ENCODE peak calls at places on chromosomes 1 and 21, in ten cellular contexts. One of them, this sample, is unnamed.

GRCh38 chr1:151729157-151729965 is 8.0 kb downstream of the RIIAD1 start:
- DNase-seq in HFF-Myc: no peak
- DNase-seq in stomach: no peak
- DNase-seq in IMR-90: no peak
- DNase-seq in CD4-positive, alpha-beta memory T cell: no peak
- DNase-seq in neuronal stem cell: no peak
- DNase-seq in fibroblast of lung: no peak
- DNase-seq in pancreas: no peak
- DNase-seq in naive thymus-derived CD4-positive, alpha-beta T cell: no peak
- DNase-seq in GM12865: no peak
- DNase-seq in this sample: no peak

GRCh38 chr21:38662224-38662568 is 143.5 kb upstream of the ETS2 start:
- DNase-seq in HFF-Myc: no peak
- DNase-seq in stomach: no peak
- DNase-seq in IMR-90: no peak
- DNase-seq in CD4-positive, alpha-beta memory T cell: no peak
- DNase-seq in neuronal stem cell: no peak
- DNase-seq in fibroblast of lung: no peak
- DNase-seq in pancreas: no peak
- DNase-seq in naive thymus-derived CD4-positive, alpha-beta T cell: no peak
- DNase-seq in GM12865: no peak
- DNase-seq in this sample: no peak

GRCh38 chr1:181100015-181100905 is 11.8 kb downstream of the IER5 start:
- DNase-seq in HFF-Myc: no peak
- DNase-seq in stomach: no peak
- DNase-seq in IMR-90: no peak
- DNase-seq in CD4-positive, alpha-beta memory T cell: no peak
- DNase-seq in neuronal stem cell: no peak
- DNase-seq in fibroblast of lung: no peak
- DNase-seq in pancreas: no peak
- DNase-seq in naive thymus-derived CD4-positive, alpha-beta T cell: no peak
- DNase-seq in GM12865: no peak
- DNase-seq in this sample: no peak

GRCh38 chr1:186102559-186103148 is 272.4 kb downstream of the TPR start:
- DNase-seq in HFF-Myc: peak; percentile 55
- DNase-seq in stomach: no peak
- DNase-seq in IMR-90: peak; percentile 89
- DNase-seq in CD4-positive, alpha-beta memory T cell: no peak
- DNase-seq in neuronal stem cell: no peak
- DNase-seq in fibroblast of lung: peak; percentile 73
- DNase-seq in pancreas: no peak
- DNase-seq in naive thymus-derived CD4-positive, alpha-beta T cell: no peak
- DNase-seq in GM12865: no peak
- DNase-seq in this sample: no peak

GRCh38 chr1:185594786-185595410 is 139.3 kb upstream of the HMCN1 start:
- DNase-seq in HFF-Myc: no peak
- DNase-seq in stomach: no peak
- DNase-seq in IMR-90: no peak
- DNase-seq in CD4-positive, alpha-beta memory T cell: no peak
- DNase-seq in neuronal stem cell: no peak
- DNase-seq in fibroblast of lung: no peak
- DNase-seq in pancreas: no peak
- DNase-seq in naive thymus-derived CD4-positive, alpha-beta T cell: no peak
- DNase-seq in GM12865: no peak
- DNase-seq in this sample: no peak

GRCh38 chr1:8816831-8817412 is 518 bp downstream of the RERE start:
- DNase-seq in HFF-Myc: no peak
- DNase-seq in stomach: peak; percentile 27
- DNase-seq in IMR-90: no peak
- DNase-seq in CD4-positive, alpha-beta memory T cell: peak; percentile 2
- DNase-seq in neuronal stem cell: no peak
- DNase-seq in fibroblast of lung: no peak
- DNase-seq in pancreas: peak; percentile 34
- DNase-seq in naive thymus-derived CD4-positive, alpha-beta T cell: peak; percentile 31
- DNase-seq in GM12865: peak; percentile 60
- DNase-seq in this sample: no peak

GRCh38 chr21:25639167-25639921 is at the start of gene JAM2:
- DNase-seq in HFF-Myc: no peak
- DNase-seq in stomach: no peak
- DNase-seq in IMR-90: peak; percentile 29
- DNase-seq in CD4-positive, alpha-beta memory T cell: peak; percentile 3
- DNase-seq in neuronal stem cell: peak; percentile 51
- DNase-seq in fibroblast of lung: peak; percentile 36
- DNase-seq in pancreas: peak; percentile 11
- DNase-seq in naive thymus-derived CD4-positive, alpha-beta T cell: peak; percentile 31
- DNase-seq in GM12865: peak; percentile 65
- DNase-seq in this sample: peak; percentile 19

GRCh38 chr1:37056201-37056764 is 22.0 kb upstream of the GRIK3 start:
- DNase-seq in HFF-Myc: no peak
- DNase-seq in stomach: no peak
- DNase-seq in IMR-90: no peak
- DNase-seq in CD4-positive, alpha-beta memory T cell: no peak
- DNase-seq in neuronal stem cell: no peak
- DNase-seq in fibroblast of lung: no peak
- DNase-seq in pancreas: no peak
- DNase-seq in naive thymus-derived CD4-positive, alpha-beta T cell: no peak
- DNase-seq in GM12865: no peak
- DNase-seq in this sample: no peak

GRCh38 chr1:8163039-8163438 is 136.9 kb upstream of the ERRFI1 start:
- DNase-seq in HFF-Myc: no peak
- DNase-seq in stomach: no peak
- DNase-seq in IMR-90: no peak
- DNase-seq in CD4-positive, alpha-beta memory T cell: no peak
- DNase-seq in neuronal stem cell: no peak
- DNase-seq in fibroblast of lung: peak; percentile 43
- DNase-seq in pancreas: no peak
- DNase-seq in naive thymus-derived CD4-positive, alpha-beta T cell: no peak
- DNase-seq in GM12865: no peak
- DNase-seq in this sample: no peak

GRCh38 chr1:237032029-237032428 is 10.0 kb upstream of the RYR2 start:
- DNase-seq in HFF-Myc: no peak
- DNase-seq in stomach: no peak
- DNase-seq in IMR-90: no peak
- DNase-seq in CD4-positive, alpha-beta memory T cell: no peak
- DNase-seq in neuronal stem cell: no peak
- DNase-seq in fibroblast of lung: no peak
- DNase-seq in pancreas: no peak
- DNase-seq in naive thymus-derived CD4-positive, alpha-beta T cell: no peak
- DNase-seq in GM12865: peak; percentile 48
- DNase-seq in this sample: no peak
- H3K4me3 ChIP-seq in HFF-Myc: no peak overlapping the region
- H3K4me3 ChIP-seq in stomach: no peak overlapping the region
- H3K4me3 ChIP-seq in IMR-90: no peak overlapping the region
- H3K4me3 ChIP-seq in CD4-positive, alpha-beta memory T cell: no peak overlapping the region
- H3K4me3 ChIP-seq in neuronal stem cell: no peak overlapping the region
- H3K4me3 ChIP-seq in fibroblast of lung: no peak overlapping the region
- H3K4me3 ChIP-seq in pancreas: no peak overlapping the region
- H3K4me3 ChIP-seq in naive thymus-derived CD4-positive, alpha-beta T cell: no peak overlapping the region
- H3K4me3 ChIP-seq in GM12865: no peak overlapping the region
- H3K4me3 ChIP-seq in this sample: no peak overlapping the region

GRCh38 chr1:111101854-111102642 is 37.8 kb downstream of the DRAM2 start:
- DNase-seq in HFF-Myc: no peak
- DNase-seq in stomach: peak; percentile 73
- DNase-seq in IMR-90: no peak
- DNase-seq in CD4-positive, alpha-beta memory T cell: no peak
- DNase-seq in neuronal stem cell: no peak
- DNase-seq in fibroblast of lung: no peak
- DNase-seq in pancreas: no peak
- DNase-seq in naive thymus-derived CD4-positive, alpha-beta T cell: no peak
- DNase-seq in GM12865: no peak
- DNase-seq in this sample: no peak

GRCh38 chr1:111099289-111099688 is 40.6 kb downstream of the DRAM2 start:
- DNase-seq in HFF-Myc: no peak
- DNase-seq in stomach: peak; percentile 46
- DNase-seq in IMR-90: no peak
- DNase-seq in CD4-positive, alpha-beta memory T cell: no peak
- DNase-seq in neuronal stem cell: no peak
- DNase-seq in fibroblast of lung: peak; percentile 2
- DNase-seq in pancreas: no peak
- DNase-seq in naive thymus-derived CD4-positive, alpha-beta T cell: no peak
- DNase-seq in GM12865: no peak
- DNase-seq in this sample: no peak

GRCh38 chr1:111097356-111098099 is 42.4 kb downstream of the DRAM2 start:
- DNase-seq in HFF-Myc: no peak
- DNase-seq in stomach: no peak
- DNase-seq in IMR-90: no peak
- DNase-seq in CD4-positive, alpha-beta memory T cell: no peak
- DNase-seq in neuronal stem cell: no peak
- DNase-seq in fibroblast of lung: no peak
- DNase-seq in pancreas: no peak
- DNase-seq in naive thymus-derived CD4-positive, alpha-beta T cell: no peak
- DNase-seq in GM12865: no peak
- DNase-seq in this sample: no peak
- H3K4me3 ChIP-seq in HFF-Myc: no peak overlapping the region
- H3K4me3 ChIP-seq in stomach: no peak overlapping the region
- H3K4me3 ChIP-seq in IMR-90: no peak overlapping the region
- H3K4me3 ChIP-seq in CD4-positive, alpha-beta memory T cell: no peak overlapping the region
- H3K4me3 ChIP-seq in neuronal stem cell: no peak overlapping the region
- H3K4me3 ChIP-seq in fibroblast of lung: no peak overlapping the region
- H3K4me3 ChIP-seq in pancreas: no peak overlapping the region
- H3K4me3 ChIP-seq in naive thymus-derived CD4-positive, alpha-beta T cell: no peak overlapping the region
- H3K4me3 ChIP-seq in GM12865: no peak overlapping the region
- H3K4me3 ChIP-seq in this sample: no peak overlapping the region

GRCh38 chr1:12161324-12161661 is 5.5 kb upstream of the TNFRSF1B start:
- DNase-seq in HFF-Myc: no peak
- DNase-seq in stomach: no peak
- DNase-seq in IMR-90: no peak
- DNase-seq in CD4-positive, alpha-beta memory T cell: no peak
- DNase-seq in neuronal stem cell: no peak
- DNase-seq in fibroblast of lung: no peak
- DNase-seq in pancreas: no peak
- DNase-seq in naive thymus-derived CD4-positive, alpha-beta T cell: no peak
- DNase-seq in GM12865: no peak
- DNase-seq in this sample: no peak
- H3K4me3 ChIP-seq in HFF-Myc: no peak overlapping the region
- H3K4me3 ChIP-seq in stomach: no peak overlapping the region
- H3K4me3 ChIP-seq in IMR-90: no peak overlapping the region
- H3K4me3 ChIP-seq in CD4-positive, alpha-beta memory T cell: no peak overlapping the region
- H3K4me3 ChIP-seq in neuronal stem cell: no peak overlapping the region
- H3K4me3 ChIP-seq in fibroblast of lung: no peak overlapping the region
- H3K4me3 ChIP-seq in pancreas: no peak overlapping the region
- H3K4me3 ChIP-seq in naive thymus-derived CD4-positive, alpha-beta T cell: no peak overlapping the region
- H3K4me3 ChIP-seq in GM12865: no peak overlapping the region
- H3K4me3 ChIP-seq in this sample: no peak overlapping the region

GRCh38 chr1:206529425-206529824 is 22.1 kb downstream of the RASSF5 start:
- DNase-seq in HFF-Myc: no peak
- DNase-seq in stomach: no peak
- DNase-seq in IMR-90: no peak
- DNase-seq in CD4-positive, alpha-beta memory T cell: no peak
- DNase-seq in neuronal stem cell: no peak
- DNase-seq in fibroblast of lung: no peak
- DNase-seq in pancreas: no peak
- DNase-seq in naive thymus-derived CD4-positive, alpha-beta T cell: no peak
- DNase-seq in GM12865: no peak
- DNase-seq in this sample: no peak
- H3K4me3 ChIP-seq in HFF-Myc: no peak overlapping the region
- H3K4me3 ChIP-seq in stomach: no peak overlapping the region
- H3K4me3 ChIP-seq in IMR-90: no peak overlapping the region
- H3K4me3 ChIP-seq in CD4-positive, alpha-beta memory T cell: no peak overlapping the region
- H3K4me3 ChIP-seq in neuronal stem cell: no peak overlapping the region
- H3K4me3 ChIP-seq in fibroblast of lung: no peak overlapping the region
- H3K4me3 ChIP-seq in pancreas: no peak overlapping the region
- H3K4me3 ChIP-seq in naive thymus-derived CD4-positive, alpha-beta T cell: no peak overlapping the region
- H3K4me3 ChIP-seq in GM12865: no peak overlapping the region
- H3K4me3 ChIP-seq in this sample: no peak overlapping the region

DNA sequence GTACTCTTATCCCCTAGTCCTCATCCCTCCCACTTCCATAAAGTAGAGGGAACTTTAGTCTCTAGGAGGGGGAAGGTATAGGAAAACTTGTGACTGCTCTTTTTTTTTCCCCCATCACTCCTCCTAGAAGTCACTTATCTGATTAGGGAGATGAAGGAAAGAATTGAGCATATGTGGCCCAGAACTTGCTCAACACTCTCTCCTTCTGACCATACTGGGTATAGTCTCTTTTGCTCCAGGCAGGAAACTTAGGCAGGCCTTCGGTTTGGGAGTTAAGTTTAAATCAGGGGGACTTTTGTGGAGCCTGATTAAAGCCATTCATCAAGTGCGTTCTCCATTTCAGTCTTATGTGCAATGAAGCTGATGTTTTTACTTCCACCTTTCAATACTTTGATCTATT is 5.8 kb downstream of the UBE2U start:
- DNase-seq in HFF-Myc: no peak
- DNase-seq in stomach: no peak
- DNase-seq in IMR-90: no peak
- DNase-seq in CD4-positive, alpha-beta memory T cell: no peak
- DNase-seq in neuronal stem cell: no peak
- DNase-seq in fibroblast of lung: no peak
- DNase-seq in pancreas: no peak
- DNase-seq in naive thymus-derived CD4-positive, alpha-beta T cell: no peak
- DNase-seq in GM12865: no peak
- DNase-seq in this sample: no peak
- H3K4me3 ChIP-seq in HFF-Myc: no peak overlapping the region
- H3K4me3 ChIP-seq in stomach: no peak overlapping the region
- H3K4me3 ChIP-seq in IMR-90: no peak overlapping the region
- H3K4me3 ChIP-seq in CD4-positive, alpha-beta memory T cell: no peak overlapping the region
- H3K4me3 ChIP-seq in neuronal stem cell: no peak overlapping the region
- H3K4me3 ChIP-seq in fibroblast of lung: no peak overlapping the region
- H3K4me3 ChIP-seq in pancreas: no peak overlapping the region
- H3K4me3 ChIP-seq in naive thymus-derived CD4-positive, alpha-beta T cell: no peak overlapping the region
- H3K4me3 ChIP-seq in GM12865: no peak overlapping the region
- H3K4me3 ChIP-seq in this sample: no peak overlapping the region